ENCODE peak calls at places on chromosomes 12 and 14, in eight cellular contexts. M, X, C, G, I, B, A and O are unnamed samples. For H3K4me1, the result is how much of the 10 kb centered on the place peaks cover.

GRCh38 chr12:96132819-96133218 is 61.4 kb upstream of the ELK3 start:
- DNase-seq in A (no peak), X (no peak), B (no peak), M (no peak), C (no peak), I (no peak), G (no peak), O (no peak)

GRCh38 chr12:93098077-93098476 is 169.0 kb upstream of the EEA1 start:
- DNase-seq in I (peak), B (peak), X (no peak), A (no peak), G (peak), C (peak), M (peak), O (peak)

GRCh38 chr14:23120405-23121251 is 1.6 kb upstream of the CEBPE start:
- DNase-seq in C (peak), M (peak), I (peak), B (peak), A (peak), X (peak), G (peak), O (peak)

GRCh38 chr14:67514203-67514607 is 18.9 kb upstream of the PLEKHH1 start:
- DNase-seq in X (no peak), M (no peak), C (no peak), B (peak), I (no peak), G (peak), A (peak), O (peak)

GRCh38 chr14:102602421-102603292 is 10.2 kb downstream of the RCOR1 start:
- DNase-seq in M (no peak), I (no peak), A (no peak), G (no peak), B (no peak), X (no peak), C (no peak), O (peak)

GRCh38 chr14:55780156-55780946 is 200.3 kb downstream of the KTN1 start:
- DNase-seq in C (peak), M (no peak), G (no peak), A (no peak), I (no peak), X (no peak), B (no peak), O (peak)

GRCh38 chr12:108793756-108794441 is 62.6 kb upstream of the CORO1C start:
- DNase-seq in I (no peak), G (no peak), B (no peak), C (peak), X (no peak), M (peak), A (no peak), O (peak)

GRCh38 chr12:24172031-24172772 is 222.7 kb upstream of the SOX5 start:
- DNase-seq in G (peak), I (no peak), B (no peak), C (no peak), A (no peak), M (no peak), X (no peak), O (no peak)

GRCh38 chr14:76769636-76770292 is 8.5 kb downstream of the VASH1 start:
- DNase-seq in C (no peak), A (peak), M (no peak), B (peak), G (no peak), I (no peak), X (no peak), O (no peak)

GRCh38 chr12:15558915-15559528 is 230.2 kb downstream of the EPS8 start:
- DNase-seq in G (no peak), C (no peak), I (no peak), A (no peak), M (no peak), B (no peak), X (no peak), O (no peak)

GRCh38 chr12:1912580-1913376 is 5.7 kb downstream of the CACNA2D4 start:
- DNase-seq in A (no peak), M (no peak), B (no peak), C (no peak), X (no peak), G (no peak), I (no peak), O (no peak)

GRCh38 chr12:9049520-9050133 is 60.3 kb downstream of the KLRG1 start:
- DNase-seq in C (no peak), M (no peak), I (peak), B (no peak), A (no peak), X (peak), G (peak), O (no peak)

GRCh38 chr14:26444745-26445144 is 153.1 kb downstream of the NOVA1 start:
- DNase-seq in B (no peak), G (peak), I (no peak), M (no peak), A (no peak), C (no peak), X (no peak), O (no peak)

GRCh38 chr12:56487448-56488040 is 417 bp downstream of the GLS2 start:
- DNase-seq in I (no peak), B (peak), A (peak), G (peak), M (peak), C (no peak), X (no peak), O (peak)

GRCh38 chr12:118061876-118062791 is 1.2 kb upstream of the WSB2 start:
- DNase-seq in I (no peak), M (peak), B (peak), X (peak), G (peak), A (peak), C (peak), O (peak)

GRCh38 chr12:110798461-110798860 is 48.3 kb upstream of the CCDC63 start:
- DNase-seq in G (no peak), C (no peak), A (no peak), B (no peak), M (no peak), X (no peak), I (no peak), O (no peak)

GRCh38 chr14:104162495-104162894 is 24.1 kb downstream of the KIF26A start:
- DNase-seq in G (no peak), M (no peak), A (no peak), B (no peak), C (no peak), I (no peak), X (no peak), O (no peak)

GRCh38 chr12:6943719-6944380 is at the start of the genes C12orf57 and RNU7-1:
- DNase-seq in A (peak), G (peak), B (peak), M (peak), C (peak), I (peak), X (peak), O (peak)

GRCh38 chr12:989051-989450 is 2.0 kb upstream of the ERC1 start:
- DNase-seq in I (no peak), A (no peak), M (no peak), C (no peak), G (no peak), B (no peak), X (no peak), O (no peak)

GRCh38 chr12:106297681-106298080 is 4.9 kb upstream of the TCP11L2 start:
- DNase-seq in A (no peak), I (no peak), X (no peak), C (no peak), M (no peak), G (peak), B (no peak), O (no peak)

GRCh38 chr12:108721824-108722223 is 9.5 kb downstream of the CORO1C start:
- DNase-seq in I (no peak), G (no peak), A (no peak), M (no peak), C (no peak), X (no peak), B (no peak), O (no peak)

GRCh38 chr12:15532364-15532977 is 210.2 kb downstream of the PTPRO start:
- DNase-seq in B (no peak), I (peak), M (no peak), X (peak), A (no peak), G (peak), C (no peak), O (no peak)

GRCh38 chr12:97941686-97942354 is 479.2 kb downstream of the RMST start:
- DNase-seq in G (no peak), A (no peak), B (no peak), I (no peak), C (no peak), M (no peak), X (no peak), O (no peak)

GRCh38 chr14:104286086-104286485 is 147.7 kb downstream of the KIF26A start:
- DNase-seq in X (no peak), A (peak), C (peak), I (no peak), M (peak), G (no peak), B (no peak), O (no peak)

GRCh38 chr12:27493260-27493935 is 30.6 kb upstream of the PPFIBP1 start:
- DNase-seq in X (peak), I (no peak), M (no peak), C (no peak), G (no peak), A (no peak), B (no peak), O (no peak)

GRCh38 chr12:49651855-49652254 is 28.5 kb downstream of the PRPF40B start:
- DNase-seq in C (no peak), I (no peak), B (no peak), M (no peak), A (no peak), G (no peak), X (no peak), O (no peak)

GRCh38 chr14:44889600-44890479 is 71.9 kb downstream of the KLHL28 start:
- DNase-seq in B (no peak), G (no peak), A (no peak), X (no peak), I (no peak), C (no peak), M (no peak), O (no peak)

GRCh38 chr12:38664661-38665269 is 240.6 kb downstream of the CPNE8 start:
- DNase-seq in I (peak), B (no peak), X (no peak), M (no peak), C (no peak), A (no peak), G (peak), O (no peak)

GRCh38 chr14:106518054-106518943 is 991.9 kb downstream of the TMEM121 start:
- DNase-seq in M (peak), B (no peak), C (peak), A (no peak), X (no peak), I (no peak), G (peak), O (no peak)

GRCh38 chr12:62966990-62967506 is 32.1 kb upstream of the PPM1H start:
- DNase-seq in I (no peak), X (no peak), M (no peak), B (no peak), A (no peak), G (no peak), C (no peak), O (no peak)

GRCh38 chr12:2179058-2179457 is 126.3 kb downstream of the CACNA1C start:
- DNase-seq in M (no peak), A (no peak), B (no peak), I (no peak), G (no peak), X (no peak), C (no peak), O (no peak)

GRCh38 chr12:127144770-127145169 is 1122.2 kb upstream of the TMEM132C start:
- DNase-seq in I (no peak), M (no peak), B (no peak), G (no peak), X (no peak), A (no peak), C (no peak), O (no peak)

DNA sequence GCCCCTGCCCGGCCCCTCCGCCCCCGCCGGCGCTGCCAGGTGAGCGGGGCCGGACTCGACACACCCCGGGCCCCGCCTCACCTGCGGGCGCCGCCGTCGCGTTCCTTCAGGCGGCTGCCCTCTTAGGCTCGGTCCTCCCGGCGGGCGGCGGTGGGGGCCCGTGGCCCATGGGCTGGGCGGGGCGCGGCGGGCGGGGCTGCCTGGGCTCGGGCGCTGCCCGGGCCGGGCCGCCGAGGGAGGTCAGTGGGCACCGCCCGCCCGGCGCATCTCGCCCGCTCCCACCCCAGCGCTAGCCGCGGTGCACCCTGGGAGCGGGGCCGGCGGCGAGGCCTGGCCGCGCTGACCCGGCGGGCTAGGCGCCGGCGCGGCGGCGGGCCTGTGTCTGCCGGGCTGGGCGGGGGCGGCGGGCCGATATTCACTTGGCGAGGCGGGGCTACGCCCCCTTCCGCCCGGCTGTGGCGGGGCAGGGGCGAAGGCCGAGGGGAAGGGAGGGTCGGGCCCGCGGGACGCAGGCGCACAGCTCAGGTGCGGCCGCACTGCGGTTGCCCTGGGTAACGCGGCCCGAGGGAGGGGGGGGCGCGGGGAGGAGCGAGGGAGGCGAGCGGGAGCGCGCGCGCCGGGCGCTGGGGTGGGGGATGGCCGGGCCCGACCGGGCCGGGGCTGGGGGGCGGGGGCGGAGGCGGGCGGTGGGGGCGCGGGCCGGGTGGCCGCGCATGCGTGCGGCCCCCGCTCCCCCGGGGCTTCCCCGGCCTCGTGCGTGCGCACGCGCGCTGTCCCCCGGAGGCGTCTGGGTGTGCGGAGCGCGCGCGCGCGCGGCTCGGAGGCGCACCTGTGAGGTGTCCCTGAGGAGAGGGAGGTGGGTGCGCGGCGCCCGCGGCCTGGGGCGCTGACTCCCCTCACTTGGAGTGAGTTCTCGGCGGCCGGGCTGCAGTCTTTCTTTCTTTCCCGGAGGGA is at the start of the genes CCDC92 and ZNF664:
- DNase-seq in G (peak), M (peak), X (peak), A (peak), I (peak), B (peak), C (peak), O (peak)
- TF ChIP-seq CTCF in G (peak), M (no peak), X (peak), A (no peak), I (peak), B (peak), C (no peak), O (peak)

GRCh38 chr14:57493467-57494181 is at the start of gene CCDC198:
- DNase-seq in B (no peak), X (peak), I (no peak), A (no peak), G (peak), C (no peak), M (no peak), O (no peak)
- H3K4me1 ChIP-seq in B (under half), X (under half), I (under half), A (under half), G (under half), C (under half), M (under half), O (under half)

GRCh38 chr12:113204806-113205205 is 16.5 kb upstream of the TPCN1 start:
- DNase-seq in M (no peak), C (no peak), A (no peak), I (no peak), X (no peak), B (no peak), G (no peak), O (peak)
- H3K27ac ChIP-seq in M (no peak), C (no peak), A (no peak), I (peak), X (peak), B (no peak), G (no peak), O (peak)

DNA sequence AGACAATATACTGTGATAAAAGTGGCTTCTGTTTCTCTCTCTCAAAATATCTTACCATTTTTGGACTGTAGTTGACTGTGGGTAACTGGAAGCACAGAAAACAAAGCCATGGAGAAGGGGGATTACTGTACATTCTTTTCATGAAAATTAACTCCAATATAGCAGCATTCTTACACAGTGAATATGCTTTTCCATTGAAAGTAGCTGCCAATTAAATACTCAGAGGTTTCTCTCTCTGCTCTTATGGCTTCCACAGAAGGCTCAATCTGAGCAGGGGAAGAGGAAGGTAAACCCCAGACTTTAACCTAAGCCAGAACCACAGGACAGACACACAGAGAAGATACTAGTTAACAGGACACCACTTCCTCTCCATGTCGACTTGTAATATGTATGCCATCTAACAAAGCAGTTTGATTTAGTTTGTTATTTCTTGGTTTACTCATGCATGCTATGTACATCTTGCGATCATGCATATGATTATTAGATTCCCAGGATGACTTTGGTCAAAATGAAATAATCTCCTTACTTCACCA is 150.2 kb downstream of the SSPN start:
- DNase-seq in A (no peak), C (no peak), X (no peak), M (no peak), B (no peak), I (no peak), G (no peak), O (no peak)
- TF ChIP-seq CTCF in A (no peak), C (no peak), X (no peak), M (no peak), B (no peak), I (no peak), G (no peak), O (no peak)

GRCh38 chr12:46773537-46773936 is 52.3 kb downstream of the SLC38A4 start:
- DNase-seq in B (no peak), A (no peak), G (no peak), X (no peak), C (no peak), I (no peak), M (no peak), O (no peak)
- H3K4me1 ChIP-seq in B (under half), A (under half), G (under half), X (under half), C (under half), I (under half), M (under half), O (under half)